ENCODE peak calls at places on chromosome 16, in eight cellular contexts. One of them, this sample, is unnamed.

GRCh38 chr16:85579199-85579598 is 33.9 kb upstream of the GSE1 start:
- DNase-seq in heart right ventricle: no peak
- DNase-seq in AG09319: no peak
- DNase-seq in NCI-H2029: no peak
- DNase-seq in neural progenitor cell: peak; percentile 95
- DNase-seq in LoVo: no peak
- DNase-seq in activated CD4-positive, alpha-beta T cell treated with anti-CD3 and anti-CD28 coated beads for 1 hour: no peak
- DNase-seq in HuH-7.5: no peak
- DNase-seq in this sample: no peak

GRCh38 chr16:72172105-72173034 is at the start of gene PMFBP1:
- DNase-seq in heart right ventricle: peak; percentile 34
- DNase-seq in AG09319: no peak
- DNase-seq in NCI-H2029: peak; percentile 4
- DNase-seq in neural progenitor cell: no peak
- DNase-seq in LoVo: no peak
- DNase-seq in activated CD4-positive, alpha-beta T cell treated with anti-CD3 and anti-CD28 coated beads for 1 hour: no peak
- DNase-seq in HuH-7.5: no peak
- DNase-seq in this sample: peak; percentile 56

GRCh38 chr16:48232459-48233040 is 11.6 kb upstream of the LONP2 start:
- DNase-seq in heart right ventricle: no peak
- DNase-seq in AG09319: no peak
- DNase-seq in NCI-H2029: no peak
- DNase-seq in neural progenitor cell: no peak
- DNase-seq in LoVo: no peak
- DNase-seq in activated CD4-positive, alpha-beta T cell treated with anti-CD3 and anti-CD28 coated beads for 1 hour: no peak
- DNase-seq in HuH-7.5: no peak
- DNase-seq in this sample: no peak

GRCh38 chr16:72878301-72879269 is 169.3 kb downstream of the ZFHX3 start:
- DNase-seq in heart right ventricle: no peak
- DNase-seq in AG09319: no peak
- DNase-seq in NCI-H2029: no peak
- DNase-seq in neural progenitor cell: no peak
- DNase-seq in LoVo: no peak
- DNase-seq in activated CD4-positive, alpha-beta T cell treated with anti-CD3 and anti-CD28 coated beads for 1 hour: no peak
- DNase-seq in HuH-7.5: peak; percentile 32
- DNase-seq in this sample: no peak

GRCh38 chr16:3467920-3468319 is 24.4 kb downstream of the NAA60 start:
- DNase-seq in heart right ventricle: no peak
- DNase-seq in AG09319: no peak
- DNase-seq in NCI-H2029: no peak
- DNase-seq in neural progenitor cell: no peak
- DNase-seq in LoVo: no peak
- DNase-seq in activated CD4-positive, alpha-beta T cell treated with anti-CD3 and anti-CD28 coated beads for 1 hour: no peak
- DNase-seq in HuH-7.5: no peak
- DNase-seq in this sample: no peak

GRCh38 chr16:88455610-88456355 is 2.7 kb downstream of the ZFPM1 start:
- DNase-seq in heart right ventricle: no peak
- DNase-seq in AG09319: peak; percentile 10
- DNase-seq in NCI-H2029: no peak
- DNase-seq in neural progenitor cell: peak; percentile 60
- DNase-seq in LoVo: peak; percentile 25
- DNase-seq in activated CD4-positive, alpha-beta T cell treated with anti-CD3 and anti-CD28 coated beads for 1 hour: peak; percentile 48
- DNase-seq in HuH-7.5: peak; percentile 95
- DNase-seq in this sample: no peak

GRCh38 chr16:30353438-30354129 is 1.5 kb downstream of the CD2BP2 start:
- DNase-seq in heart right ventricle: no peak
- DNase-seq in AG09319: no peak
- DNase-seq in NCI-H2029: no peak
- DNase-seq in neural progenitor cell: no peak
- DNase-seq in LoVo: no peak
- DNase-seq in activated CD4-positive, alpha-beta T cell treated with anti-CD3 and anti-CD28 coated beads for 1 hour: no peak
- DNase-seq in HuH-7.5: no peak
- DNase-seq in this sample: no peak

GRCh38 chr16:63913278-63913677 is 1208.6 kb downstream of the CDH11 start:
- DNase-seq in heart right ventricle: no peak
- DNase-seq in AG09319: no peak
- DNase-seq in NCI-H2029: no peak
- DNase-seq in neural progenitor cell: no peak
- DNase-seq in LoVo: no peak
- DNase-seq in activated CD4-positive, alpha-beta T cell treated with anti-CD3 and anti-CD28 coated beads for 1 hour: no peak
- DNase-seq in HuH-7.5: no peak
- DNase-seq in this sample: no peak

GRCh38 chr16:81076566-81077076 is 417 bp downstream of the C16orf46 start:
- DNase-seq in heart right ventricle: peak; percentile 90
- DNase-seq in AG09319: peak; percentile 29
- DNase-seq in NCI-H2029: peak; percentile 64
- DNase-seq in neural progenitor cell: peak; percentile 91
- DNase-seq in LoVo: peak; percentile 90
- DNase-seq in activated CD4-positive, alpha-beta T cell treated with anti-CD3 and anti-CD28 coated beads for 1 hour: peak; percentile 89
- DNase-seq in HuH-7.5: peak; percentile 67
- DNase-seq in this sample: peak; percentile 85

GRCh38 chr16:625402-626173 is 5.2 kb upstream of the WFIKKN1 start:
- DNase-seq in heart right ventricle: no peak
- DNase-seq in AG09319: no peak
- DNase-seq in NCI-H2029: no peak
- DNase-seq in neural progenitor cell: no peak
- DNase-seq in LoVo: no peak
- DNase-seq in activated CD4-positive, alpha-beta T cell treated with anti-CD3 and anti-CD28 coated beads for 1 hour: no peak
- DNase-seq in HuH-7.5: no peak
- DNase-seq in this sample: no peak

GRCh38 chr16:24753437-24753836 is 24.0 kb downstream of the TNRC6A start:
- DNase-seq in heart right ventricle: no peak
- DNase-seq in AG09319: no peak
- DNase-seq in NCI-H2029: peak; percentile 76
- DNase-seq in neural progenitor cell: no peak
- DNase-seq in LoVo: no peak
- DNase-seq in activated CD4-positive, alpha-beta T cell treated with anti-CD3 and anti-CD28 coated beads for 1 hour: no peak
- DNase-seq in HuH-7.5: no peak
- DNase-seq in this sample: no peak

GRCh38 chr16:77414752-77415231 is 20.0 kb downstream of the ADAMTS18 start:
- DNase-seq in heart right ventricle: no peak
- DNase-seq in AG09319: no peak
- DNase-seq in NCI-H2029: peak; percentile 35
- DNase-seq in neural progenitor cell: no peak
- DNase-seq in LoVo: no peak
- DNase-seq in activated CD4-positive, alpha-beta T cell treated with anti-CD3 and anti-CD28 coated beads for 1 hour: no peak
- DNase-seq in HuH-7.5: no peak
- DNase-seq in this sample: no peak

GRCh38 chr16:81136331-81137011 is 40.3 kb upstream of the GCSH start:
- DNase-seq in heart right ventricle: no peak
- DNase-seq in AG09319: no peak
- DNase-seq in NCI-H2029: peak; percentile 7
- DNase-seq in neural progenitor cell: no peak
- DNase-seq in LoVo: no peak
- DNase-seq in activated CD4-positive, alpha-beta T cell treated with anti-CD3 and anti-CD28 coated beads for 1 hour: no peak
- DNase-seq in HuH-7.5: no peak
- DNase-seq in this sample: peak; percentile 7

GRCh38 chr16:15401972-15402371 is 6.4 kb downstream of the MPV17L start:
- DNase-seq in heart right ventricle: no peak
- DNase-seq in AG09319: no peak
- DNase-seq in NCI-H2029: no peak
- DNase-seq in neural progenitor cell: no peak
- DNase-seq in LoVo: no peak
- DNase-seq in activated CD4-positive, alpha-beta T cell treated with anti-CD3 and anti-CD28 coated beads for 1 hour: no peak
- DNase-seq in HuH-7.5: no peak
- DNase-seq in this sample: no peak

GRCh38 chr16:23482778-23483177 is 27.5 kb downstream of the GGA2 start:
- DNase-seq in heart right ventricle: no peak
- DNase-seq in AG09319: no peak
- DNase-seq in NCI-H2029: no peak
- DNase-seq in neural progenitor cell: no peak
- DNase-seq in LoVo: no peak
- DNase-seq in activated CD4-positive, alpha-beta T cell treated with anti-CD3 and anti-CD28 coated beads for 1 hour: no peak
- DNase-seq in HuH-7.5: no peak
- DNase-seq in this sample: no peak

GRCh38 chr16:77214411-77215138 is 15.4 kb downstream of the SYCE1L start:
- DNase-seq in heart right ventricle: no peak
- DNase-seq in AG09319: no peak
- DNase-seq in NCI-H2029: no peak
- DNase-seq in neural progenitor cell: no peak
- DNase-seq in LoVo: no peak
- DNase-seq in activated CD4-positive, alpha-beta T cell treated with anti-CD3 and anti-CD28 coated beads for 1 hour: no peak
- DNase-seq in HuH-7.5: no peak
- DNase-seq in this sample: no peak

GRCh38 chr16:77618011-77618410 is 104.3 kb upstream of the NUDT7 start:
- DNase-seq in heart right ventricle: no peak
- DNase-seq in AG09319: no peak
- DNase-seq in NCI-H2029: no peak
- DNase-seq in neural progenitor cell: no peak
- DNase-seq in LoVo: no peak
- DNase-seq in activated CD4-positive, alpha-beta T cell treated with anti-CD3 and anti-CD28 coated beads for 1 hour: no peak
- DNase-seq in HuH-7.5: no peak
- DNase-seq in this sample: no peak

GRCh38 chr16:20383106-20384029 is 21.2 kb downstream of the PDILT start:
- DNase-seq in heart right ventricle: peak; percentile 49
- DNase-seq in AG09319: peak; percentile 7
- DNase-seq in NCI-H2029: peak; percentile 77
- DNase-seq in neural progenitor cell: peak; percentile 86
- DNase-seq in LoVo: peak; percentile 57
- DNase-seq in activated CD4-positive, alpha-beta T cell treated with anti-CD3 and anti-CD28 coated beads for 1 hour: no peak
- DNase-seq in HuH-7.5: peak; percentile 68
- DNase-seq in this sample: no peak

GRCh38 chr16:86414991-86415740 is 95.2 kb upstream of the FOXF1 start:
- DNase-seq in heart right ventricle: peak; percentile 59
- DNase-seq in AG09319: no peak
- DNase-seq in NCI-H2029: no peak
- DNase-seq in neural progenitor cell: no peak
- DNase-seq in LoVo: no peak
- DNase-seq in activated CD4-positive, alpha-beta T cell treated with anti-CD3 and anti-CD28 coated beads for 1 hour: no peak
- DNase-seq in HuH-7.5: no peak
- DNase-seq in this sample: no peak

GRCh38 chr16:56315955-56316354 is 109.4 kb downstream of the AMFR start:
- DNase-seq in heart right ventricle: no peak
- DNase-seq in AG09319: no peak
- DNase-seq in NCI-H2029: no peak
- DNase-seq in neural progenitor cell: no peak
- DNase-seq in LoVo: no peak
- DNase-seq in activated CD4-positive, alpha-beta T cell treated with anti-CD3 and anti-CD28 coated beads for 1 hour: no peak
- DNase-seq in HuH-7.5: no peak
- DNase-seq in this sample: no peak

GRCh38 chr16:22369221-22369811 is 5.1 kb downstream of the CDR2 start:
- DNase-seq in heart right ventricle: peak; percentile 51
- DNase-seq in AG09319: no peak
- DNase-seq in NCI-H2029: no peak
- DNase-seq in neural progenitor cell: no peak
- DNase-seq in LoVo: peak; percentile 36
- DNase-seq in activated CD4-positive, alpha-beta T cell treated with anti-CD3 and anti-CD28 coated beads for 1 hour: no peak
- DNase-seq in HuH-7.5: no peak
- DNase-seq in this sample: no peak

GRCh38 chr16:79599837-79600635 is 501 bp downstream of the MAF start:
- DNase-seq in heart right ventricle: peak; percentile 42
- DNase-seq in AG09319: no peak
- DNase-seq in NCI-H2029: peak; percentile 31
- DNase-seq in neural progenitor cell: peak; percentile 91
- DNase-seq in LoVo: no peak
- DNase-seq in activated CD4-positive, alpha-beta T cell treated with anti-CD3 and anti-CD28 coated beads for 1 hour: no peak
- DNase-seq in HuH-7.5: peak; percentile 81
- DNase-seq in this sample: no peak

GRCh38 chr16:19710991-19711545 is 7.0 kb downstream of the KNOP1 start:
- DNase-seq in heart right ventricle: no peak
- DNase-seq in AG09319: no peak
- DNase-seq in NCI-H2029: no peak
- DNase-seq in neural progenitor cell: peak; percentile 55
- DNase-seq in LoVo: no peak
- DNase-seq in activated CD4-positive, alpha-beta T cell treated with anti-CD3 and anti-CD28 coated beads for 1 hour: no peak
- DNase-seq in HuH-7.5: no peak
- DNase-seq in this sample: no peak

GRCh38 chr16:30061195-30061554 is 4.4 kb upstream of the ALDOA start:
- DNase-seq in heart right ventricle: no peak
- DNase-seq in AG09319: no peak
- DNase-seq in NCI-H2029: no peak
- DNase-seq in neural progenitor cell: no peak
- DNase-seq in LoVo: no peak
- DNase-seq in activated CD4-positive, alpha-beta T cell treated with anti-CD3 and anti-CD28 coated beads for 1 hour: no peak
- DNase-seq in HuH-7.5: no peak
- DNase-seq in this sample: no peak

GRCh38 chr16:56611281-56611833 is 3.0 kb downstream of the MT2A start:
- DNase-seq in heart right ventricle: peak; percentile 79
- DNase-seq in AG09319: no peak
- DNase-seq in NCI-H2029: no peak
- DNase-seq in neural progenitor cell: no peak
- DNase-seq in LoVo: no peak
- DNase-seq in activated CD4-positive, alpha-beta T cell treated with anti-CD3 and anti-CD28 coated beads for 1 hour: no peak
- DNase-seq in HuH-7.5: no peak
- DNase-seq in this sample: no peak

GRCh38 chr16:10694306-10694705 is 424 bp downstream of the TEKT5 start:
- DNase-seq in heart right ventricle: no peak
- DNase-seq in AG09319: no peak
- DNase-seq in NCI-H2029: no peak
- DNase-seq in neural progenitor cell: no peak
- DNase-seq in LoVo: no peak
- DNase-seq in activated CD4-positive, alpha-beta T cell treated with anti-CD3 and anti-CD28 coated beads for 1 hour: no peak
- DNase-seq in HuH-7.5: no peak
- DNase-seq in this sample: no peak

GRCh38 chr16:8963010-8963824 is 489 bp downstream of the USP7 start:
- DNase-seq in heart right ventricle: no peak
- DNase-seq in AG09319: no peak
- DNase-seq in NCI-H2029: no peak
- DNase-seq in neural progenitor cell: peak; percentile 50
- DNase-seq in LoVo: no peak
- DNase-seq in activated CD4-positive, alpha-beta T cell treated with anti-CD3 and anti-CD28 coated beads for 1 hour: no peak
- DNase-seq in HuH-7.5: peak; percentile 28
- DNase-seq in this sample: no peak

GRCh38 chr16:88017551-88018101 is 66.4 kb downstream of the BANP start:
- DNase-seq in heart right ventricle: no peak
- DNase-seq in AG09319: no peak
- DNase-seq in NCI-H2029: no peak
- DNase-seq in neural progenitor cell: no peak
- DNase-seq in LoVo: no peak
- DNase-seq in activated CD4-positive, alpha-beta T cell treated with anti-CD3 and anti-CD28 coated beads for 1 hour: no peak
- DNase-seq in HuH-7.5: no peak
- DNase-seq in this sample: no peak

GRCh38 chr16:21169249-21169981 is 10.9 kb downstream of the LDAF1 start:
- DNase-seq in heart right ventricle: no peak
- DNase-seq in AG09319: no peak
- DNase-seq in NCI-H2029: no peak
- DNase-seq in neural progenitor cell: no peak
- DNase-seq in LoVo: no peak
- DNase-seq in activated CD4-positive, alpha-beta T cell treated with anti-CD3 and anti-CD28 coated beads for 1 hour: no peak
- DNase-seq in HuH-7.5: no peak
- DNase-seq in this sample: no peak

GRCh38 chr16:82360024-82360783 is 190.2 kb upstream of the MPHOSPH6 start:
- DNase-seq in heart right ventricle: no peak
- DNase-seq in AG09319: no peak
- DNase-seq in NCI-H2029: no peak
- DNase-seq in neural progenitor cell: no peak
- DNase-seq in LoVo: no peak
- DNase-seq in activated CD4-positive, alpha-beta T cell treated with anti-CD3 and anti-CD28 coated beads for 1 hour: no peak
- DNase-seq in HuH-7.5: no peak
- DNase-seq in this sample: no peak

GRCh38 chr16:12229759-12230594 is 253.4 kb downstream of the SNX29 start:
- DNase-seq in heart right ventricle: no peak
- DNase-seq in AG09319: peak; percentile 28
- DNase-seq in NCI-H2029: peak; percentile 36
- DNase-seq in neural progenitor cell: no peak
- DNase-seq in LoVo: no peak
- DNase-seq in activated CD4-positive, alpha-beta T cell treated with anti-CD3 and anti-CD28 coated beads for 1 hour: no peak
- DNase-seq in HuH-7.5: no peak
- DNase-seq in this sample: no peak

GRCh38 chr16:50502616-50503000 is 45.6 kb upstream of the NKD1 start:
- DNase-seq in heart right ventricle: no peak
- DNase-seq in AG09319: no peak
- DNase-seq in NCI-H2029: no peak
- DNase-seq in neural progenitor cell: no peak
- DNase-seq in LoVo: no peak
- DNase-seq in activated CD4-positive, alpha-beta T cell treated with anti-CD3 and anti-CD28 coated beads for 1 hour: no peak
- DNase-seq in HuH-7.5: no peak
- DNase-seq in this sample: no peak

This sample was measured in tibial nerve.